ENCODE peak calls at places on chromosomes 6 and 20, in eight cellular contexts. One of them, this sample, is unnamed.

GRCh38 chr20:17626217-17627007 is 55.6 kb downstream of the RRBP1 start:
- DNase-seq in heart left ventricle: no peak
- DNase-seq in HL-60: no peak
- DNase-seq in BE2C: no peak
- DNase-seq in K562: no peak
- DNase-seq in IMR-90: no peak
- DNase-seq in B cell: no peak
- DNase-seq in RWPE2: peak
- DNase-seq in this sample: no peak

GRCh38 chr6:39102024-39102820 is 12.8 kb downstream of the SAYSD1 start:
- DNase-seq in heart left ventricle: no peak
- DNase-seq in HL-60: no peak
- DNase-seq in BE2C: no peak
- DNase-seq in K562: peak
- DNase-seq in IMR-90: peak
- DNase-seq in B cell: peak
- DNase-seq in RWPE2: no peak
- DNase-seq in this sample: peak

GRCh38 chr6:170464524-170464979 is 88.6 kb downstream of the PSMB1 start:
- DNase-seq in heart left ventricle: no peak
- DNase-seq in HL-60: no peak
- DNase-seq in BE2C: no peak
- DNase-seq in K562: no peak
- DNase-seq in IMR-90: no peak
- DNase-seq in B cell: no peak
- DNase-seq in RWPE2: no peak
- DNase-seq in this sample: peak

GRCh38 chr6:13273931-13274706 is 54.2 kb downstream of the TBC1D7 start:
- DNase-seq in heart left ventricle: no peak
- DNase-seq in HL-60: peak
- DNase-seq in BE2C: no peak
- DNase-seq in K562: peak
- DNase-seq in IMR-90: no peak
- DNase-seq in B cell: peak
- DNase-seq in RWPE2: no peak
- DNase-seq in this sample: peak

GRCh38 chr6:103723438-103723837 is 1136.3 kb downstream of the HACE1 start:
- DNase-seq in heart left ventricle: no peak
- DNase-seq in HL-60: no peak
- DNase-seq in BE2C: no peak
- DNase-seq in K562: no peak
- DNase-seq in IMR-90: no peak
- DNase-seq in B cell: no peak
- DNase-seq in RWPE2: no peak
- DNase-seq in this sample: no peak

GRCh38 chr6:80233955-80234354 is 127.5 kb downstream of the BCKDHB start:
- DNase-seq in heart left ventricle: no peak
- DNase-seq in HL-60: no peak
- DNase-seq in BE2C: no peak
- DNase-seq in K562: no peak
- DNase-seq in IMR-90: no peak
- DNase-seq in B cell: no peak
- DNase-seq in RWPE2: no peak
- DNase-seq in this sample: no peak

GRCh38 chr6:15158821-15159619 is 86.8 kb upstream of the JARID2 start:
- DNase-seq in heart left ventricle: no peak
- DNase-seq in HL-60: no peak
- DNase-seq in BE2C: no peak
- DNase-seq in K562: no peak
- DNase-seq in IMR-90: no peak
- DNase-seq in B cell: no peak
- DNase-seq in RWPE2: no peak
- DNase-seq in this sample: no peak

GRCh38 chr6:130890531-130890950 is 63.3 kb downstream of the SMLR1 start:
- DNase-seq in heart left ventricle: no peak
- DNase-seq in HL-60: no peak
- DNase-seq in BE2C: no peak
- DNase-seq in K562: no peak
- DNase-seq in IMR-90: peak
- DNase-seq in B cell: no peak
- DNase-seq in RWPE2: no peak
- DNase-seq in this sample: no peak

GRCh38 chr6:151092561-151092960 is 147.2 kb upstream of the AKAP12 start:
- DNase-seq in heart left ventricle: no peak
- DNase-seq in HL-60: no peak
- DNase-seq in BE2C: no peak
- DNase-seq in K562: no peak
- DNase-seq in IMR-90: no peak
- DNase-seq in B cell: peak
- DNase-seq in RWPE2: no peak
- DNase-seq in this sample: no peak

GRCh38 chr6:56199956-56200355 is 47.4 kb downstream of the COL21A1 start:
- DNase-seq in heart left ventricle: no peak
- DNase-seq in HL-60: no peak
- DNase-seq in BE2C: no peak
- DNase-seq in K562: no peak
- DNase-seq in IMR-90: peak
- DNase-seq in B cell: no peak
- DNase-seq in RWPE2: no peak
- DNase-seq in this sample: no peak

GRCh38 chr6:13760307-13760706 is 48.7 kb upstream of the RANBP9 start:
- DNase-seq in heart left ventricle: no peak
- DNase-seq in HL-60: no peak
- DNase-seq in BE2C: no peak
- DNase-seq in K562: no peak
- DNase-seq in IMR-90: no peak
- DNase-seq in B cell: no peak
- DNase-seq in RWPE2: no peak
- DNase-seq in this sample: no peak

GRCh38 chr6:155273438-155273837 is 9.6 kb downstream of the CLDN20 start:
- DNase-seq in heart left ventricle: no peak
- DNase-seq in HL-60: no peak
- DNase-seq in BE2C: peak
- DNase-seq in K562: peak
- DNase-seq in IMR-90: peak
- DNase-seq in B cell: no peak
- DNase-seq in RWPE2: no peak
- DNase-seq in this sample: no peak

GRCh38 chr6:157981395-157982296 is at the start of gene SYNJ2:
- DNase-seq in heart left ventricle: peak
- DNase-seq in HL-60: peak
- DNase-seq in BE2C: peak
- DNase-seq in K562: peak
- DNase-seq in IMR-90: peak
- DNase-seq in B cell: peak
- DNase-seq in RWPE2: peak
- DNase-seq in this sample: peak

GRCh38 chr6:113856571-113857564 is at the start of gene MARCKS:
- DNase-seq in heart left ventricle: peak
- DNase-seq in HL-60: peak
- DNase-seq in BE2C: peak
- DNase-seq in K562: peak
- DNase-seq in IMR-90: peak
- DNase-seq in B cell: peak
- DNase-seq in RWPE2: peak
- DNase-seq in this sample: peak

GRCh38 chr6:169453221-169453620 is 199.6 kb upstream of the THBS2 start:
- DNase-seq in heart left ventricle: no peak
- DNase-seq in HL-60: no peak
- DNase-seq in BE2C: no peak
- DNase-seq in K562: no peak
- DNase-seq in IMR-90: no peak
- DNase-seq in B cell: no peak
- DNase-seq in RWPE2: no peak
- DNase-seq in this sample: no peak

GRCh38 chr20:50425076-50425475 is 85.1 kb upstream of the PTPN1 start:
- DNase-seq in heart left ventricle: no peak
- DNase-seq in HL-60: peak
- DNase-seq in BE2C: peak
- DNase-seq in K562: peak
- DNase-seq in IMR-90: no peak
- DNase-seq in B cell: no peak
- DNase-seq in RWPE2: no peak
- DNase-seq in this sample: peak

GRCh38 chr6:79813854-79814477 is 133.4 kb downstream of the ELOVL4 start:
- DNase-seq in heart left ventricle: peak
- DNase-seq in HL-60: peak
- DNase-seq in BE2C: peak
- DNase-seq in K562: peak
- DNase-seq in IMR-90: peak
- DNase-seq in B cell: peak
- DNase-seq in RWPE2: no peak
- DNase-seq in this sample: peak

GRCh38 chr6:90026216-90026615 is 131.9 kb downstream of the GJA10 start:
- DNase-seq in heart left ventricle: no peak
- DNase-seq in HL-60: no peak
- DNase-seq in BE2C: no peak
- DNase-seq in K562: no peak
- DNase-seq in IMR-90: no peak
- DNase-seq in B cell: no peak
- DNase-seq in RWPE2: no peak
- DNase-seq in this sample: no peak

GRCh38 chr20:63641146-63641791 is 12.0 kb downstream of the STMN3 start:
- DNase-seq in heart left ventricle: no peak
- DNase-seq in HL-60: peak
- DNase-seq in BE2C: no peak
- DNase-seq in K562: no peak
- DNase-seq in IMR-90: no peak
- DNase-seq in B cell: peak
- DNase-seq in RWPE2: peak
- DNase-seq in this sample: peak

GRCh38 chr20:49245921-49246740 is 26.9 kb downstream of the DDX27 start:
- DNase-seq in heart left ventricle: no peak
- DNase-seq in HL-60: peak
- DNase-seq in BE2C: peak
- DNase-seq in K562: peak
- DNase-seq in IMR-90: peak
- DNase-seq in B cell: peak
- DNase-seq in RWPE2: no peak
- DNase-seq in this sample: peak

DNA sequence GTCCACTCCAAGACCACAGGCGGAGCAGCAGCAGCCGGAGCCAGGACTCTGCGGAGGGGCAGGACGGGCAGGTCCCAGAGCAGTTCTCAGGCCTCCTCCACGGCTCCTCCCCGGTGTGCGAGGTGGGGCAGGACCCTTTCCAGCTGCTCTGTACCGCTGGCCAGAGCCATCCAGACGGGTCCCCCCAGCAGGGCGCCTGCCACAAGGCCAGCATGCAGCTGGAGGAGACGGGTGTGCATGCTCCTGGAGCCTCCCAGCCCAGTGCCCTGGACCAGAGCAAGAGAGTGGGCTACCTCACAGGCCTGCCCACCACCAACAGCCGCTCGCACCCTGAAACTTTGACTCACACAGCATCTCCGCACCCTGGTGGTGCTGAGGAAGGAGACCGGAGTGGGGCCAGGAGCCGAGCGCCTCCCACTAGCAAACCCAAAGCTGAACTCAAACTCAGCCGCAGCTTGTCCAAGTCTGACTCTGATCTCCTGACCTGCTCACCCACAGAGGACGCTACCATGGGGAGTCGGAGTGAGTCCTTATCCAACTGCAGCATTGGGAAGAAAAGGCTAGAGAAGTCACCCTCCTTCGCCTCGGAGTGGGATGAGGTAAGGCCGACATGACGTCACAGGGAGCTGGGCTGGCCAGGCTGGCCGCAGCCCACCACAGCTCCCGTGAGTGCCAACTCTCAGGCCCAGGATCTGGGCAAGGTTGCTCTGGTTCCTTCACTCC is 123.5 kb downstream of the TCP11 start:
- DNase-seq in heart left ventricle: peak
- DNase-seq in HL-60: no peak
- DNase-seq in BE2C: no peak
- DNase-seq in K562: no peak
- DNase-seq in IMR-90: no peak
- DNase-seq in B cell: no peak
- DNase-seq in RWPE2: no peak
- DNase-seq in this sample: no peak
- TF ChIP-seq CTCF in heart left ventricle: peak
- TF ChIP-seq CTCF in HL-60: no peak
- TF ChIP-seq CTCF in BE2C: no peak
- TF ChIP-seq CTCF in K562: no peak
- TF ChIP-seq CTCF in IMR-90: no peak
- TF ChIP-seq CTCF in B cell: no peak
- TF ChIP-seq CTCF in RWPE2: no peak
- TF ChIP-seq CTCF in this sample: no peak

DNA sequence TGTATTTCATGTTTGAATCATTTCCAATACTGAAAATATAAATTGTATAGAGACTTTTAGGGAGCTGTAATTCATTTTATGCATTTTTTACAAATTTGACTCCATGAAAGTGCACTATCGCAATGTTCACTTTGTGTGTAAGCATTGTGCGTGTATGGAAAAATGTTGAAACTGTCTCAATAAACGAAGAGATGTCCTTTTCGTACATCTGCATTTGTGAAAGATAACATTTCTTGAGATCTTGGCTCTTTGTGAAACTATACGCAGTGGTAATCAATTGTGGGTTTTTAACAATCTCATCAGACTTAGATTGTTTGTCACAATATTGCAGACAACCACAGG is 18.6 kb upstream of the ZBP1 start:
- DNase-seq in heart left ventricle: no peak
- DNase-seq in HL-60: no peak
- DNase-seq in BE2C: no peak
- DNase-seq in K562: no peak
- DNase-seq in IMR-90: no peak
- DNase-seq in B cell: no peak
- DNase-seq in RWPE2: no peak
- DNase-seq in this sample: no peak
- TF ChIP-seq CTCF in heart left ventricle: no peak
- TF ChIP-seq CTCF in HL-60: no peak
- TF ChIP-seq CTCF in BE2C: no peak
- TF ChIP-seq CTCF in K562: no peak
- TF ChIP-seq CTCF in IMR-90: no peak
- TF ChIP-seq CTCF in B cell: no peak
- TF ChIP-seq CTCF in RWPE2: no peak
- TF ChIP-seq CTCF in this sample: no peak

DNA sequence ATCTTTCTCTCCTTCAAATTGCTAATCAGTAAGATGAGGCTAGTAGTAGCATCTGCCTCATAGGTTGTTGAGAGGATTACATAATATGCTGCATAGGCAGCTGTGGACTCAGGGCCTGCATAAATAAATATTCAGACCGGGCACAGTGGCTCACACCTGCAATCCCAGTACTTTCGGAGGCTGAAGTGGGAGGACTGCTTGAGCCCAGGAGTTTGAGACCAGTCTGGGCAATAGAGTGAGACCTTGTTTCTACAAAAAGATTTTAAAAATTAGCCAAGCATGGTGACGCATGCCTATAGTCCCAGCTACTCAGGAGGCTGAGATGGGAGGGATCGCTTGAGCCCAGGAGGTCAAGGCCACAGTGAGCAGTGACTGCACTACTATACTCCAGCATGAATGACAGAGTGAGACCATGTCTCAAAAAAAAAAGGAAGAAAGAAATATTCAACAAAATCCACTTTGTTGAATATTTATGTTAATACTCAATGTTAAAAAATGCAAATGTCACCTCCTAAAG is 18.3 kb upstream of the SEC63 start:
- DNase-seq in heart left ventricle: no peak
- DNase-seq in HL-60: no peak
- DNase-seq in BE2C: no peak
- DNase-seq in K562: no peak
- DNase-seq in IMR-90: no peak
- DNase-seq in B cell: no peak
- DNase-seq in RWPE2: no peak
- DNase-seq in this sample: no peak
- TF ChIP-seq CTCF in heart left ventricle: no peak
- TF ChIP-seq CTCF in HL-60: no peak
- TF ChIP-seq CTCF in BE2C: no peak
- TF ChIP-seq CTCF in K562: no peak
- TF ChIP-seq CTCF in IMR-90: no peak
- TF ChIP-seq CTCF in B cell: no peak
- TF ChIP-seq CTCF in RWPE2: no peak
- TF ChIP-seq CTCF in this sample: no peak

GRCh38 chr6:8462169-8462568 is 26.8 kb upstream of the SLC35B3 start:
- DNase-seq in heart left ventricle: no peak
- DNase-seq in HL-60: no peak
- DNase-seq in BE2C: no peak
- DNase-seq in K562: no peak
- DNase-seq in IMR-90: no peak
- DNase-seq in B cell: no peak
- DNase-seq in RWPE2: no peak
- DNase-seq in this sample: no peak
- TF ChIP-seq CTCF in heart left ventricle: no peak
- TF ChIP-seq CTCF in HL-60: no peak
- TF ChIP-seq CTCF in BE2C: peak
- TF ChIP-seq CTCF in K562: no peak
- TF ChIP-seq CTCF in IMR-90: no peak
- TF ChIP-seq CTCF in B cell: no peak
- TF ChIP-seq CTCF in RWPE2: no peak
- TF ChIP-seq CTCF in this sample: no peak

This sample was measured in activated CD8-positive, alpha-beta T cell treated with anti-CD3 and anti-CD28 coated beads for 36 hours.